ENCODE peak calls at places on chromosome 19, in four cellular contexts. M, K, A and S are unnamed samples.

GRCh38 chr19:31066385-31066784 is 282.9 kb downstream of the TSHZ3 start:
- DNase-seq in M (peak; percentile 65), K (no peak), A (no peak), S (no peak)

GRCh38 chr19:31338069-31338767 is 11.0 kb downstream of the TSHZ3 start:
- DNase-seq in A (no peak), M (peak; percentile 88), K (peak; percentile 64), S (peak; percentile 78)

GRCh38 chr19:43489979-43490599 is 14.5 kb downstream of the PHLDB3 start:
- DNase-seq in A (no peak), K (no peak), M (no peak), S (no peak)

GRCh38 chr19:43678512-43678911 is 8.5 kb upstream of the PLAUR start:
- DNase-seq in M (no peak), A (no peak), K (no peak), S (no peak)

GRCh38 chr19:5130371-5131030 is 161.6 kb downstream of the KDM4B start:
- DNase-seq in K (no peak), A (peak; percentile 89), M (no peak), S (no peak)

GRCh38 chr19:21410166-21410565 is 13.2 kb downstream of the ZNF493 start:
- DNase-seq in K (no peak), M (no peak), A (no peak), S (no peak)

GRCh38 chr19:18208098-18208951 is 4.5 kb upstream of the RAB3A start:
- DNase-seq in A (peak; percentile 62), M (peak; percentile 89), K (peak; percentile 73), S (peak; percentile 63)

GRCh38 chr19:42272535-42272897 is 3.5 kb downstream of the CIC start:
- DNase-seq in K (no peak), A (no peak), M (no peak), S (no peak)

GRCh38 chr19:6532244-6532999 is 1.6 kb downstream of the TNFSF9 start:
- DNase-seq in A (peak; percentile 16), M (no peak), K (no peak), S (no peak)

GRCh38 chr19:53422551-53422950 is 9.2 kb upstream of the ZNF761 start:
- DNase-seq in M (no peak), A (no peak), K (no peak), S (no peak)

GRCh38 chr19:55071913-55072312 is 3.8 kb upstream of the EPS8L1 start:
- DNase-seq in A (no peak), M (no peak), K (no peak), S (no peak)

GRCh38 chr19:22945560-22945959 is 57.4 kb downstream of the ZNF728 start:
- DNase-seq in M (peak; percentile 38), A (no peak), K (no peak), S (peak; percentile 21)

GRCh38 chr19:7926021-7926726 is at the start of gene CTXN1:
- DNase-seq in K (peak; percentile 74), A (peak; percentile 82), M (peak; percentile 37), S (peak; percentile 83)

GRCh38 chr19:17385878-17386611 is 8.0 kb downstream of the CCDC194 start:
- DNase-seq in K (peak; percentile 78), A (peak; percentile 65), M (peak; percentile 51), S (peak; percentile 56)

GRCh38 chr19:15296353-15296752 is 36.0 kb downstream of the BRD4 start:
- DNase-seq in M (no peak), A (no peak), K (peak; percentile 36), S (no peak)

GRCh38 chr19:4014541-4015491 is 7.3 kb downstream of the PIAS4 start:
- DNase-seq in M (no peak), A (peak; percentile 31), K (peak; percentile 46), S (peak; percentile 33)

GRCh38 chr19:4368128-4368820 is 24.9 kb downstream of the MPND start:
- DNase-seq in A (no peak), K (no peak), M (no peak), S (no peak)

GRCh38 chr19:4414144-4414799 is 11.8 kb downstream of the CHAF1A start:
- DNase-seq in A (no peak), M (peak; percentile 60), K (no peak), S (no peak)

GRCh38 chr19:3610745-3611717 is 4.4 kb upstream of the TBXA2R start:
- DNase-seq in A (no peak), K (peak; percentile 18), M (no peak), S (no peak)

GRCh38 chr19:35994868-35995654 is at the start of gene SDHAF1:
- DNase-seq in M (peak; percentile 91), K (peak; percentile 98), A (peak; percentile 92), S (peak; percentile 98)

GRCh38 chr19:4506449-4507149 is 11.7 kb downstream of the PLIN4 start:
- DNase-seq in M (peak; percentile 44), A (no peak), K (no peak), S (no peak)

DNA sequence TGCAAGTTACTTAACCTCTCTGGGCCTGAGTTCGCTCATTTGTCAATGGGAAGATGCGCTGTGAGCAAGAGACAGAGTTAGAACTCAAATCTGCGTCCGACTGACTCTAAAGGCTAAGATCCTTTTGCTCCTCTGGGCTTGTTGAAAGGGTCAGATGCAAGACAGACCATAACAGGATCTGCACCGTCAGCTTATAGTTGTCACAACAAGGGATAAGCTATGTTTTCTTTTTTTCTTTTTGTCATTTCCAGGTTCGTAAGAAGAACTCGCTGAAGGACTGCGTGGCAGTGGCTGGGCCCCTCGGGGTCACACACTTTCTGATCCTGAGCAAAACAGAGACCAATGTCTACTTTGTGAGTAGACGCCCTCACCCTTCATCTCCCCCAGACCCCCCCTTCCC is 1.1 kb downstream of the PPAN start:
- DNase-seq in K (no peak), M (no peak), A (no peak), S (no peak)
- H3K4me1 ChIP-seq in K (no peaks in the 10 kb centered on the region), M (peaks cover 6% of the 10 kb centered on the region), A (peaks cover 63% of the 10 kb centered on the region), S (peaks cover 6% of the 10 kb centered on the region)

GRCh38 chr19:16369306-16369663 is 44.7 kb downstream of the KLF2 start:
- DNase-seq in A (no peak), M (no peak), K (no peak), S (no peak)
- H3K4me1 ChIP-seq in A (peaks cover 94% of the 10 kb centered on the region), M (peaks cover 26% of the 10 kb centered on the region), K (no peaks in the 10 kb centered on the region), S (peaks cover 60% of the 10 kb centered on the region)

GRCh38 chr19:44741841-44742352 is 6.6 kb upstream of the BCL3 start:
- DNase-seq in A (no peak), M (peak; percentile 100), K (peak; percentile 99), S (peak; percentile 97)

GRCh38 chr19:44738603-44739585 is 9.6 kb upstream of the BCL3 start:
- DNase-seq in M (no peak), A (no peak), K (no peak), S (no peak)

GRCh38 chr19:44741258-44741731 is 7.2 kb upstream of the BCL3 start:
- DNase-seq in A (no peak), M (peak; percentile 57), K (no peak), S (no peak)

GRCh38 chr19:44738161-44738535 is 10.4 kb upstream of the BCL3 start:
- DNase-seq in M (no peak), K (no peak), A (no peak), S (no peak)

GRCh38 chr19:44740351-44740824 is 8.1 kb upstream of the BCL3 start:
- DNase-seq in K (no peak), A (no peak), M (no peak), S (no peak)
- H3K4me1 ChIP-seq in K (peaks cover 13% of the 10 kb centered on the region), A (no peaks in the 10 kb centered on the region), M (peaks cover 15% of the 10 kb centered on the region), S (peaks cover 46% of the 10 kb centered on the region)

DNA sequence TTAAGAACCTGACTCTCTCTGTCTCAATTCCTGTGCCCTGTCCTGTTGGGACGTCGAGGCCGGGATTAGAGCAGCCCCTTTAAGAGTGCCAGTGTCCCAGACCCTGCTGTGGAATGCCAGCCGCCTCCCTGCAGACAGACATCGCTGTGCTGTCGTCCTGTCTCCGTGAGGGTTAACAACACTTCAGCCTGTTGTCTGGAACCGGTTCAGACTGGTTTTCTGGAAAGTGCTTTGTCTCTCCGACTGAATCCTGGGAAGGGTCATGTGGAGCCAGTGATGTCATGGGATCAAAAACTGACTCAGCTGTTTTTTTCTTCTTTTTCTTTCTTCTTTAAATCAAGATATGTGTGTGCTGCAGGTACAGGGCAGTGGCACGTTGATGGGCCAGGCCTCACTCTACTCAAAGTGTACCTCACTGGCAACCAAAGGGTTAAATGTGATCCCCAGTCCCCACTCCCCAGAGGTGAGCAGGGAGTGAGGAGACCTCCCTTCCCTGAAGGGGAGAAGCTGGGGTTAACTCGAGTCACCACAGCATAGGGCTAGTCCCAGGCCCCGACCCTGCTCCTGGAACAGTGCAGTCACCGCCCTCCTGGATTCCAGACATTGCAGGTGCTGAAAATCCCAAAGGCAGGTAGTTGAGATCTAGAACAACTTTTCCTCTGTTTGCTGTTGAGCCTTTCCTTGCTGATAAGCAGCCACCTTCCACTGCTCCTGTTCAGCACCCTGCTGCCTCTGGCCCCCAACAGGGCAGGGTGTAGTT is 50.8 kb downstream of the TSSK6 start:
- DNase-seq in A (no peak), M (peak; percentile 78), K (no peak), S (no peak)
- H3K4me1 ChIP-seq in A (peaks cover 50% of the 10 kb centered on the region), M (peaks cover 46% of the 10 kb centered on the region), K (peaks cover 39% of the 10 kb centered on the region), S (peaks cover 48% of the 10 kb centered on the region)

DNA sequence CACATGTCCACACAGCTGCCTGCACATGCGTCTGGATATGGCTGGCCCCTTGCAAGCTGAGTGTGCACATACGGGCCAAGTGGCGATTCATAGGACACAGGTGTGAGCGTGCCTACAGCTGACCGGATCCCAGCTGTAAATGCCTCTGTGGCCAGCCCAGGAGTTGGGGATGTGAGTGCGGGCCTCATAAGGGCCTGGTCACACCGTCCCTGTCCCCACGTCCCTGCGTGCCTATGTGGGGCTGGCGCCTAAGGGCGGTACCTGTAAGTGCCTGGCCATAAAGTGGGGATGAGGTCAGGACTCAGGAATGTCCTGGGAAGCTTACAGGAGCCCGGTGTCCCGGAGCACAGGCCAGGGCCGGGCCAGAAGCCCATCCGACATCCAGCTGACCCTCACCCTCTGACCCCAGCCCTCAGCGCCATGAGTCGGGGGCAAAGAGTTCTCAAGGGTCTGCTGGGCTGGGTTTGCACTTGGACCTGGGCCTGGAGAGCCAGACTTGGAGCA is 1.3 kb upstream of the ARHGAP45 start:
- DNase-seq in A (no peak), K (no peak), M (no peak), S (no peak)
- H3K4me1 ChIP-seq in A (peaks cover 47% of the 10 kb centered on the region), K (no peaks in the 10 kb centered on the region), M (no peaks in the 10 kb centered on the region), S (peaks cover 4% of the 10 kb centered on the region)

DNA sequence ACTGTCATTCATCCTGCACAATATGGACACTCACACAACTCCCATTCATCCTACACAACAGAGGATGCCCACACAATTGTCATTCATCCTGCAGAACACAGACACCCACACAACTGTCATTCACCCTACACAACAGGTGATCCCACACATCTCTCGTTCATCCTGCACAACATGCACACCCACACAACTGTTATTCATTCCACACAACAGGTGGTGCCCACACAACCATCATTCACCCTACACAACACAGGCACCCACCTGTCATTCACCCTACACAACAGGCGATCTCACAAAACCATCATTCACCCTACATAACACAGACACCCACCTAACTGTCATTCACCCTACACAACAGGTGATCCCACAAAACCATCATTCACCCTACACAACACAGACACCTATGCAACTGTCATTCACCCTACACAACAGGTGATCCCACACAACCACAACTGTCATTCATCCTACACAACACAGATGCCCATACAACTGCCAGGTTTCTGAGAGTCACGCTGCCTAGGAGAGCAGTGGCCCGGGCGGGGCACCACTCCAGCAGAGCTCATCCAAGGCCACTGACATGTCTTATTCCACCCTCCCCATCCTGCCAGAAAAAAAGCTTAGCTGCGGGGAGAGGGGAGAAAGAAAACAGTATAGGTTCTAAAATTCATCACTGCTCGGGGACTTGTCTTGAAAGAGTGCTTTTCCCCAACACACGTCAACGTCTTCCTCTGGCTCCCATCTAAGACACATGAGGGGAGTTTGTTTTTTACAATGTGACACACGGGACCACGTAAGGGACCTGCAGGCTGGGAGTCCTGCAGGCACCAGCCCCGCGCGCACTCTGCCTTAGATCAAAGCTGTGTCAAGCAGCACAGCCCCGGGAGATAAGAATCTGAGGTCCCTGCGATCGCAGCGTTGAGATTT is 44.0 kb downstream of the KLF2 start:
- DNase-seq in K (no peak), M (no peak), A (peak; percentile 86), S (no peak)
- H3K4me1 ChIP-seq in K (no peaks in the 10 kb centered on the region), M (peaks cover 20% of the 10 kb centered on the region), A (peaks cover 94% of the 10 kb centered on the region), S (peaks cover 60% of the 10 kb centered on the region)

GRCh38 chr19:1863308-1863637 is at the start of gene KLF16:
- DNase-seq in M (no peak), K (no peak), A (no peak), S (no peak)
- H3K4me1 ChIP-seq in M (peaks cover 21% of the 10 kb centered on the region), K (peaks cover 11% of the 10 kb centered on the region), A (peaks cover 49% of the 10 kb centered on the region), S (peaks cover 40% of the 10 kb centered on the region)

GRCh38 chr19:39405930-39406655 is 554 bp upstream of the ZFP36 start:
- DNase-seq in A (peak; percentile 93), K (peak; percentile 16), M (no peak), S (peak; percentile 83)
- H3K4me1 ChIP-seq in A (peaks cover 57% of the 10 kb centered on the region), K (peaks cover 7% of the 10 kb centered on the region), M (peaks cover 31% of the 10 kb centered on the region), S (peaks cover 43% of the 10 kb centered on the region)